ENCODE peak calls at places on chromosomes 5 and 9, in four cellular contexts. B, J, Z and K are unnamed samples.

GRCh38 chr9:93594041-93594756 is 17.8 kb downstream of the PHF2 start:
- DNase-seq in B (no peak), J (no peak), Z (no peak), K (no peak)

GRCh38 chr9:137581361-137582285 is 2.9 kb upstream of the DPH7 start:
- DNase-seq in B (no peak), J (no peak), Z (no peak), K (no peak)

GRCh38 chr5:146284016-146284415 is 54.6 kb upstream of the POU4F3 start:
- DNase-seq in B (no peak), J (no peak), Z (no peak), K (no peak)

GRCh38 chr9:20478780-20479179 is 143.5 kb downstream of the MLLT3 start:
- DNase-seq in B (no peak), J (no peak), Z (no peak), K (no peak)

GRCh38 chr9:113269871-113270270 is 5.5 kb downstream of the CDC26 start:
- DNase-seq in B (no peak), J (no peak), Z (no peak), K (no peak)

GRCh38 chr9:33750839-33751339 is 44.5 kb upstream of the PRSS3 start:
- DNase-seq in B (no peak), J (no peak), Z (no peak), K (no peak)

GRCh38 chr9:136711751-136712689 is at the start of gene DIPK1B:
- DNase-seq in B (no peak), J (no peak), Z (no peak), K (no peak)

GRCh38 chr9:137147091-137147792 is 8.3 kb downstream of the GRIN1 start:
- DNase-seq in B (no peak), J (no peak), Z (no peak), K (no peak)

GRCh38 chr5:72035831-72036230 is 71.4 kb upstream of the MAP1B start:
- DNase-seq in B (no peak), J (no peak), Z (no peak), K (no peak)

GRCh38 chr5:102554728-102555127 is 55.9 kb upstream of the SLCO6A1 start:
- DNase-seq in B (no peak), J (no peak), Z (no peak), K (no peak)

GRCh38 chr9:121636978-121637377 is 14.5 kb upstream of the DAB2IP start:
- DNase-seq in B (no peak), J (no peak), Z (no peak), K (no peak)

GRCh38 chr5:132211787-132212186 is 15.9 kb downstream of the P4HA2 start:
- DNase-seq in B (no peak), J (no peak), Z (no peak), K (no peak)

GRCh38 chr9:127201071-127201541 is 63.5 kb upstream of the GARNL3 start:
- DNase-seq in B (no peak), J (no peak), Z (no peak), K (no peak)

GRCh38 chr5:180640765-180641565 is 8.4 kb downstream of the FLT4 start:
- DNase-seq in B (no peak), J (no peak), Z (no peak), K (no peak)

GRCh38 chr5:102865171-102865509 is 110.0 kb downstream of the PAM start:
- DNase-seq in B (no peak), J (no peak), Z (no peak), K (no peak)

GRCh38 chr5:5605170-5605764 is 182.8 kb downstream of the ICE1 start:
- DNase-seq in B (no peak), J (no peak), Z (no peak), K (no peak)

GRCh38 chr9:89448821-89449220 is 49.1 kb downstream of the SEMA4D start:
- DNase-seq in B (no peak), J (no peak), Z (no peak), K (no peak)

GRCh38 chr5:6680922-6681321 is 32.3 kb upstream of the TENT4A start:
- DNase-seq in B (no peak), J (no peak), Z (no peak), K (no peak)

GRCh38 chr5:63553069-63553468 is 409.2 kb downstream of the HTR1A start:
- DNase-seq in B (no peak), J (no peak), Z (no peak), K (no peak)

GRCh38 chr5:160486573-160486972 is 64.9 kb downstream of the PTTG1 start:
- DNase-seq in B (no peak), J (no peak), Z (no peak), K (no peak)

GRCh38 chr5:137737349-137738256 is 1.7 kb upstream of the KLHL3 start:
- DNase-seq in B (peak; percentile 32), J (no peak), Z (no peak), K (no peak)

GRCh38 chr9:71783120-71783523 is 14.8 kb upstream of the CEMIP2 start:
- DNase-seq in B (no peak), J (peak; percentile 54), Z (no peak), K (no peak)

GRCh38 chr5:125162714-125163113 is 416.3 kb upstream of the ZNF608 start:
- DNase-seq in B (no peak), J (no peak), Z (no peak), K (no peak)

GRCh38 chr5:41172012-41172411 is 41.3 kb downstream of the C6 start:
- DNase-seq in B (no peak), J (no peak), Z (no peak), K (no peak)

GRCh38 chr5:134649163-134649916 is 755 bp downstream of the SEC24A start:
- DNase-seq in B (peak; percentile 25), J (no peak), Z (no peak), K (no peak)

GRCh38 chr9:96382839-96383164 is 709 bp downstream of the SLC35D2 start:
- DNase-seq in B (no peak), J (no peak), Z (no peak), K (no peak)

GRCh38 chr9:137037483-137037882 is 5.6 kb upstream of the FUT7 start:
- DNase-seq in B (no peak), J (no peak), Z (no peak), K (no peak)

GRCh38 chr5:132461235-132461634 is 29.3 kb downstream of the IRF1 start:
- DNase-seq in B (no peak), J (no peak), Z (no peak), K (no peak)

GRCh38 chr5:179270581-179271300 is 74.5 kb downstream of the ADAMTS2 start:
- DNase-seq in B (peak; percentile 39), J (no peak), Z (no peak), K (no peak)

GRCh38 chr9:82757921-82758320 is 305.0 kb downstream of the RASEF start:
- DNase-seq in B (no peak), J (no peak), Z (no peak), K (no peak)